ENCODE peak calls at places on chromosomes 6 and 20, in eight cellular contexts. One of them, this sample, is unnamed.

GRCh38 chr6:53014034-53014433 is 18.9 kb upstream of the GSTA4 start:
- DNase-seq in NCI-H524 treated with DMSO at 0.1 percent for 48 hours: no peak
- DNase-seq in tibial nerve: no peak
- DNase-seq in HFF-Myc: no peak
- DNase-seq in fibroblast of the aortic adventitia: peak
- DNase-seq in effector memory CD8-positive, alpha-beta T cell: no peak
- DNase-seq in SK-N-MC: no peak
- DNase-seq in activated T-cell treated with anti-CD3 and anti-CD28 coated beads for 4 hours: no peak
- DNase-seq in this sample: no peak

GRCh38 chr6:44229376-44230033 is 6.1 kb downstream of the SLC29A1 start:
- DNase-seq in HFF-Myc: no peak
- DNase-seq in tibial nerve: no peak
- DNase-seq in fibroblast of the aortic adventitia: no peak
- DNase-seq in SK-N-MC: no peak
- DNase-seq in effector memory CD8-positive, alpha-beta T cell: no peak
- DNase-seq in NCI-H524 treated with DMSO at 0.1 percent for 48 hours: no peak
- DNase-seq in activated T-cell treated with anti-CD3 and anti-CD28 coated beads for 4 hours: no peak
- DNase-seq in this sample: no peak

GRCh38 chr6:140091895-140092294 is 717.4 kb upstream of the CITED2 start:
- DNase-seq in NCI-H524 treated with DMSO at 0.1 percent for 48 hours: no peak
- DNase-seq in HFF-Myc: no peak
- DNase-seq in SK-N-MC: no peak
- DNase-seq in fibroblast of the aortic adventitia: no peak
- DNase-seq in effector memory CD8-positive, alpha-beta T cell: no peak
- DNase-seq in tibial nerve: no peak
- DNase-seq in activated T-cell treated with anti-CD3 and anti-CD28 coated beads for 4 hours: no peak
- DNase-seq in this sample: no peak

GRCh38 chr20:6686171-6686570 is 81.3 kb upstream of the BMP2 start:
- DNase-seq in effector memory CD8-positive, alpha-beta T cell: no peak
- DNase-seq in HFF-Myc: no peak
- DNase-seq in activated T-cell treated with anti-CD3 and anti-CD28 coated beads for 4 hours: no peak
- DNase-seq in fibroblast of the aortic adventitia: no peak
- DNase-seq in NCI-H524 treated with DMSO at 0.1 percent for 48 hours: no peak
- DNase-seq in tibial nerve: no peak
- DNase-seq in SK-N-MC: no peak
- DNase-seq in this sample: no peak

GRCh38 chr20:41171736-41172295 is 34.5 kb downstream of the PLCG1 start:
- DNase-seq in tibial nerve: no peak
- DNase-seq in activated T-cell treated with anti-CD3 and anti-CD28 coated beads for 4 hours: no peak
- DNase-seq in effector memory CD8-positive, alpha-beta T cell: no peak
- DNase-seq in HFF-Myc: no peak
- DNase-seq in SK-N-MC: no peak
- DNase-seq in fibroblast of the aortic adventitia: no peak
- DNase-seq in NCI-H524 treated with DMSO at 0.1 percent for 48 hours: no peak
- DNase-seq in this sample: no peak

GRCh38 chr6:90328004-90328403 is 31.4 kb upstream of the BACH2 start:
- DNase-seq in SK-N-MC: peak
- DNase-seq in NCI-H524 treated with DMSO at 0.1 percent for 48 hours: no peak
- DNase-seq in HFF-Myc: no peak
- DNase-seq in effector memory CD8-positive, alpha-beta T cell: no peak
- DNase-seq in tibial nerve: no peak
- DNase-seq in activated T-cell treated with anti-CD3 and anti-CD28 coated beads for 4 hours: no peak
- DNase-seq in fibroblast of the aortic adventitia: no peak
- DNase-seq in this sample: no peak

GRCh38 chr6:3176562-3177355 is 19.4 kb upstream of the TUBB2A start:
- DNase-seq in effector memory CD8-positive, alpha-beta T cell: no peak
- DNase-seq in NCI-H524 treated with DMSO at 0.1 percent for 48 hours: no peak
- DNase-seq in HFF-Myc: peak
- DNase-seq in SK-N-MC: no peak
- DNase-seq in activated T-cell treated with anti-CD3 and anti-CD28 coated beads for 4 hours: peak
- DNase-seq in fibroblast of the aortic adventitia: peak
- DNase-seq in tibial nerve: peak
- DNase-seq in this sample: peak

GRCh38 chr20:32155017-32155965 is 45.8 kb downstream of the TM9SF4 start:
- DNase-seq in tibial nerve: peak
- DNase-seq in fibroblast of the aortic adventitia: peak
- DNase-seq in activated T-cell treated with anti-CD3 and anti-CD28 coated beads for 4 hours: no peak
- DNase-seq in effector memory CD8-positive, alpha-beta T cell: no peak
- DNase-seq in HFF-Myc: peak
- DNase-seq in NCI-H524 treated with DMSO at 0.1 percent for 48 hours: peak
- DNase-seq in SK-N-MC: no peak
- DNase-seq in this sample: no peak

GRCh38 chr6:155521719-155522118 is 66.1 kb upstream of the NOX3 start:
- DNase-seq in activated T-cell treated with anti-CD3 and anti-CD28 coated beads for 4 hours: no peak
- DNase-seq in tibial nerve: no peak
- DNase-seq in fibroblast of the aortic adventitia: peak
- DNase-seq in SK-N-MC: no peak
- DNase-seq in HFF-Myc: no peak
- DNase-seq in NCI-H524 treated with DMSO at 0.1 percent for 48 hours: no peak
- DNase-seq in effector memory CD8-positive, alpha-beta T cell: no peak
- DNase-seq in this sample: no peak

GRCh38 chr6:34288581-34288980 is 39.8 kb upstream of the SMIM29 start:
- DNase-seq in activated T-cell treated with anti-CD3 and anti-CD28 coated beads for 4 hours: no peak
- DNase-seq in tibial nerve: no peak
- DNase-seq in HFF-Myc: no peak
- DNase-seq in effector memory CD8-positive, alpha-beta T cell: no peak
- DNase-seq in NCI-H524 treated with DMSO at 0.1 percent for 48 hours: no peak
- DNase-seq in SK-N-MC: no peak
- DNase-seq in fibroblast of the aortic adventitia: no peak
- DNase-seq in this sample: no peak

GRCh38 chr6:110408891-110409290 is 6.5 kb downstream of the DDO start:
- DNase-seq in activated T-cell treated with anti-CD3 and anti-CD28 coated beads for 4 hours: no peak
- DNase-seq in NCI-H524 treated with DMSO at 0.1 percent for 48 hours: no peak
- DNase-seq in tibial nerve: no peak
- DNase-seq in SK-N-MC: no peak
- DNase-seq in fibroblast of the aortic adventitia: no peak
- DNase-seq in effector memory CD8-positive, alpha-beta T cell: no peak
- DNase-seq in HFF-Myc: no peak
- DNase-seq in this sample: no peak

GRCh38 chr6:169337881-169338445 is 84.3 kb upstream of the THBS2 start:
- DNase-seq in tibial nerve: no peak
- DNase-seq in HFF-Myc: no peak
- DNase-seq in SK-N-MC: no peak
- DNase-seq in fibroblast of the aortic adventitia: peak
- DNase-seq in effector memory CD8-positive, alpha-beta T cell: no peak
- DNase-seq in NCI-H524 treated with DMSO at 0.1 percent for 48 hours: no peak
- DNase-seq in activated T-cell treated with anti-CD3 and anti-CD28 coated beads for 4 hours: no peak
- DNase-seq in this sample: no peak

GRCh38 chr6:143111443-143111842 is 50.8 kb downstream of the AIG1 start:
- DNase-seq in HFF-Myc: no peak
- DNase-seq in activated T-cell treated with anti-CD3 and anti-CD28 coated beads for 4 hours: no peak
- DNase-seq in effector memory CD8-positive, alpha-beta T cell: no peak
- DNase-seq in NCI-H524 treated with DMSO at 0.1 percent for 48 hours: no peak
- DNase-seq in fibroblast of the aortic adventitia: no peak
- DNase-seq in SK-N-MC: no peak
- DNase-seq in tibial nerve: no peak
- DNase-seq in this sample: no peak

GRCh38 chr6:147117580-147117979 is 86.6 kb upstream of the STXBP5 start:
- DNase-seq in activated T-cell treated with anti-CD3 and anti-CD28 coated beads for 4 hours: no peak
- DNase-seq in HFF-Myc: no peak
- DNase-seq in NCI-H524 treated with DMSO at 0.1 percent for 48 hours: no peak
- DNase-seq in effector memory CD8-positive, alpha-beta T cell: no peak
- DNase-seq in tibial nerve: no peak
- DNase-seq in SK-N-MC: no peak
- DNase-seq in fibroblast of the aortic adventitia: peak
- DNase-seq in this sample: no peak

GRCh38 chr20:15682690-15683089 is 890.6 kb downstream of the KIF16B start:
- DNase-seq in effector memory CD8-positive, alpha-beta T cell: no peak
- DNase-seq in NCI-H524 treated with DMSO at 0.1 percent for 48 hours: no peak
- DNase-seq in HFF-Myc: no peak
- DNase-seq in SK-N-MC: no peak
- DNase-seq in tibial nerve: no peak
- DNase-seq in activated T-cell treated with anti-CD3 and anti-CD28 coated beads for 4 hours: no peak
- DNase-seq in fibroblast of the aortic adventitia: no peak
- DNase-seq in this sample: no peak

GRCh38 chr6:6577736-6578135 is 10.8 kb upstream of the LY86 start:
- DNase-seq in effector memory CD8-positive, alpha-beta T cell: no peak
- DNase-seq in activated T-cell treated with anti-CD3 and anti-CD28 coated beads for 4 hours: no peak
- DNase-seq in fibroblast of the aortic adventitia: no peak
- DNase-seq in tibial nerve: no peak
- DNase-seq in SK-N-MC: no peak
- DNase-seq in NCI-H524 treated with DMSO at 0.1 percent for 48 hours: no peak
- DNase-seq in HFF-Myc: no peak
- DNase-seq in this sample: no peak

GRCh38 chr20:61859712-61860111 is 206.0 kb downstream of the TAF4 start:
- DNase-seq in tibial nerve: no peak
- DNase-seq in HFF-Myc: no peak
- DNase-seq in fibroblast of the aortic adventitia: no peak
- DNase-seq in NCI-H524 treated with DMSO at 0.1 percent for 48 hours: no peak
- DNase-seq in SK-N-MC: no peak
- DNase-seq in effector memory CD8-positive, alpha-beta T cell: no peak
- DNase-seq in activated T-cell treated with anti-CD3 and anti-CD28 coated beads for 4 hours: no peak
- DNase-seq in this sample: no peak

GRCh38 chr20:10652660-10653191 is 21.1 kb downstream of the JAG1 start:
- DNase-seq in SK-N-MC: no peak
- DNase-seq in HFF-Myc: no peak
- DNase-seq in activated T-cell treated with anti-CD3 and anti-CD28 coated beads for 4 hours: no peak
- DNase-seq in effector memory CD8-positive, alpha-beta T cell: no peak
- DNase-seq in fibroblast of the aortic adventitia: no peak
- DNase-seq in tibial nerve: no peak
- DNase-seq in NCI-H524 treated with DMSO at 0.1 percent for 48 hours: no peak
- DNase-seq in this sample: no peak

GRCh38 chr20:2879148-2879547 is 5.9 kb downstream of the PTPRA start:
- DNase-seq in tibial nerve: no peak
- DNase-seq in fibroblast of the aortic adventitia: peak
- DNase-seq in SK-N-MC: no peak
- DNase-seq in HFF-Myc: peak
- DNase-seq in NCI-H524 treated with DMSO at 0.1 percent for 48 hours: peak
- DNase-seq in effector memory CD8-positive, alpha-beta T cell: no peak
- DNase-seq in activated T-cell treated with anti-CD3 and anti-CD28 coated beads for 4 hours: no peak
- DNase-seq in this sample: no peak

GRCh38 chr20:49344975-49345374 is 67.1 kb upstream of the ZNFX1 start:
- DNase-seq in effector memory CD8-positive, alpha-beta T cell: no peak
- DNase-seq in NCI-H524 treated with DMSO at 0.1 percent for 48 hours: no peak
- DNase-seq in SK-N-MC: no peak
- DNase-seq in fibroblast of the aortic adventitia: peak
- DNase-seq in tibial nerve: peak
- DNase-seq in activated T-cell treated with anti-CD3 and anti-CD28 coated beads for 4 hours: no peak
- DNase-seq in HFF-Myc: peak
- DNase-seq in this sample: no peak

GRCh38 chr20:23291575-23292240 is 58.9 kb upstream of the NXT1 start:
- DNase-seq in effector memory CD8-positive, alpha-beta T cell: no peak
- DNase-seq in fibroblast of the aortic adventitia: no peak
- DNase-seq in activated T-cell treated with anti-CD3 and anti-CD28 coated beads for 4 hours: no peak
- DNase-seq in tibial nerve: no peak
- DNase-seq in SK-N-MC: no peak
- DNase-seq in HFF-Myc: no peak
- DNase-seq in NCI-H524 treated with DMSO at 0.1 percent for 48 hours: no peak
- DNase-seq in this sample: no peak

GRCh38 chr20:37342231-37343177 is 3.4 kb upstream of the SRC start:
- DNase-seq in HFF-Myc: no peak
- DNase-seq in effector memory CD8-positive, alpha-beta T cell: no peak
- DNase-seq in fibroblast of the aortic adventitia: no peak
- DNase-seq in activated T-cell treated with anti-CD3 and anti-CD28 coated beads for 4 hours: no peak
- DNase-seq in tibial nerve: no peak
- DNase-seq in SK-N-MC: no peak
- DNase-seq in NCI-H524 treated with DMSO at 0.1 percent for 48 hours: no peak
- DNase-seq in this sample: no peak

GRCh38 chr6:10837692-10837996 is 695 bp downstream of the MAK start:
- DNase-seq in HFF-Myc: no peak
- DNase-seq in fibroblast of the aortic adventitia: peak
- DNase-seq in effector memory CD8-positive, alpha-beta T cell: no peak
- DNase-seq in NCI-H524 treated with DMSO at 0.1 percent for 48 hours: no peak
- DNase-seq in tibial nerve: no peak
- DNase-seq in SK-N-MC: no peak
- DNase-seq in activated T-cell treated with anti-CD3 and anti-CD28 coated beads for 4 hours: no peak
- DNase-seq in this sample: no peak

GRCh38 chr20:38187512-38187911 is 22.4 kb upstream of the TGM2 start:
- DNase-seq in HFF-Myc: no peak
- DNase-seq in effector memory CD8-positive, alpha-beta T cell: no peak
- DNase-seq in fibroblast of the aortic adventitia: peak
- DNase-seq in tibial nerve: no peak
- DNase-seq in NCI-H524 treated with DMSO at 0.1 percent for 48 hours: no peak
- DNase-seq in SK-N-MC: no peak
- DNase-seq in activated T-cell treated with anti-CD3 and anti-CD28 coated beads for 4 hours: no peak
- DNase-seq in this sample: no peak

GRCh38 chr6:132719736-132720448 is 6.0 kb upstream of the VNN1 start:
- DNase-seq in activated T-cell treated with anti-CD3 and anti-CD28 coated beads for 4 hours: no peak
- DNase-seq in fibroblast of the aortic adventitia: no peak
- DNase-seq in tibial nerve: no peak
- DNase-seq in NCI-H524 treated with DMSO at 0.1 percent for 48 hours: no peak
- DNase-seq in SK-N-MC: no peak
- DNase-seq in HFF-Myc: no peak
- DNase-seq in effector memory CD8-positive, alpha-beta T cell: no peak
- DNase-seq in this sample: no peak

GRCh38 chr6:107641500-107641931 is 151.6 kb downstream of the SOBP start:
- DNase-seq in fibroblast of the aortic adventitia: no peak
- DNase-seq in effector memory CD8-positive, alpha-beta T cell: no peak
- DNase-seq in activated T-cell treated with anti-CD3 and anti-CD28 coated beads for 4 hours: no peak
- DNase-seq in NCI-H524 treated with DMSO at 0.1 percent for 48 hours: no peak
- DNase-seq in HFF-Myc: no peak
- DNase-seq in tibial nerve: no peak
- DNase-seq in SK-N-MC: no peak
- DNase-seq in this sample: no peak

GRCh38 chr6:108846628-108847027 is 1.6 kb upstream of the ARMC2 start:
- DNase-seq in fibroblast of the aortic adventitia: no peak
- DNase-seq in tibial nerve: no peak
- DNase-seq in SK-N-MC: no peak
- DNase-seq in effector memory CD8-positive, alpha-beta T cell: no peak
- DNase-seq in activated T-cell treated with anti-CD3 and anti-CD28 coated beads for 4 hours: no peak
- DNase-seq in HFF-Myc: no peak
- DNase-seq in NCI-H524 treated with DMSO at 0.1 percent for 48 hours: peak
- DNase-seq in this sample: no peak

GRCh38 chr6:82129814-82130213 is 117.7 kb downstream of the IBTK start:
- DNase-seq in HFF-Myc: no peak
- DNase-seq in fibroblast of the aortic adventitia: no peak
- DNase-seq in SK-N-MC: no peak
- DNase-seq in effector memory CD8-positive, alpha-beta T cell: no peak
- DNase-seq in tibial nerve: no peak
- DNase-seq in NCI-H524 treated with DMSO at 0.1 percent for 48 hours: no peak
- DNase-seq in activated T-cell treated with anti-CD3 and anti-CD28 coated beads for 4 hours: no peak
- DNase-seq in this sample: no peak

GRCh38 chr6:18277181-18278006 is 13.1 kb upstream of the DEK start:
- DNase-seq in fibroblast of the aortic adventitia: no peak
- DNase-seq in SK-N-MC: no peak
- DNase-seq in activated T-cell treated with anti-CD3 and anti-CD28 coated beads for 4 hours: no peak
- DNase-seq in effector memory CD8-positive, alpha-beta T cell: no peak
- DNase-seq in HFF-Myc: no peak
- DNase-seq in NCI-H524 treated with DMSO at 0.1 percent for 48 hours: no peak
- DNase-seq in tibial nerve: no peak
- DNase-seq in this sample: no peak

GRCh38 chr6:125781307-125781868 is 9.4 kb upstream of the NCOA7 start:
- DNase-seq in fibroblast of the aortic adventitia: peak
- DNase-seq in NCI-H524 treated with DMSO at 0.1 percent for 48 hours: peak
- DNase-seq in SK-N-MC: no peak
- DNase-seq in activated T-cell treated with anti-CD3 and anti-CD28 coated beads for 4 hours: no peak
- DNase-seq in tibial nerve: no peak
- DNase-seq in effector memory CD8-positive, alpha-beta T cell: no peak
- DNase-seq in HFF-Myc: no peak
- DNase-seq in this sample: no peak

GRCh38 chr6:170376386-170377084 is 70.0 kb downstream of the FAM120B start:
- DNase-seq in HFF-Myc: no peak
- DNase-seq in fibroblast of the aortic adventitia: no peak
- DNase-seq in NCI-H524 treated with DMSO at 0.1 percent for 48 hours: no peak
- DNase-seq in tibial nerve: no peak
- DNase-seq in activated T-cell treated with anti-CD3 and anti-CD28 coated beads for 4 hours: no peak
- DNase-seq in SK-N-MC: no peak
- DNase-seq in effector memory CD8-positive, alpha-beta T cell: no peak
- DNase-seq in this sample: no peak

GRCh38 chr6:11381801-11382513 is 149.5 kb upstream of the NEDD9 start:
- DNase-seq in fibroblast of the aortic adventitia: no peak
- DNase-seq in SK-N-MC: no peak
- DNase-seq in effector memory CD8-positive, alpha-beta T cell: peak
- DNase-seq in tibial nerve: peak
- DNase-seq in activated T-cell treated with anti-CD3 and anti-CD28 coated beads for 4 hours: peak
- DNase-seq in NCI-H524 treated with DMSO at 0.1 percent for 48 hours: no peak
- DNase-seq in HFF-Myc: no peak
- DNase-seq in this sample: peak